ENCODE peak calls at places on chromosome 1, in five cellular contexts. O is K562, H is A549, E is HepG2, A is GM12878. L is an unnamed sample.
A peak's percentile ranks its signal among the peaks of the same experiment; 100 is the strongest.

GRCh38 chr1:1614954-1615255 is 395 bp upstream of the MIB2 start:
- DNase-seq in A (no peak), O (no peak), E (no peak), H (no peak), L (no peak)

GRCh38 chr1:42928859-42929258 is 29.8 kb downstream of the SLC2A1 start:
- DNase-seq in A (no peak), O (no peak), H (no peak), E (no peak), L (no peak)

GRCh38 chr1:205950280-205950679 is 7.0 kb upstream of the SLC26A9 start:
- DNase-seq in E (no peak), O (no peak), A (no peak), H (no peak), L (peak; percentile 37)

GRCh38 chr1:19612516-19612915 is 31.6 kb upstream of the NBL1 start:
- DNase-seq in E (no peak), H (no peak), O (no peak), A (no peak), L (no peak)

GRCh38 chr1:10901091-10901893 is 104.8 kb upstream of the CASZ1 start:
- DNase-seq in E (no peak), A (no peak), O (no peak), H (no peak), L (no peak)

GRCh38 chr1:81850495-81850894 is 49.8 kb downstream of the ADGRL2 start:
- DNase-seq in O (no peak), H (no peak), A (no peak), E (no peak), L (no peak)

GRCh38 chr1:203037509-203038190 is 11.4 kb downstream of the PPFIA4 start:
- DNase-seq in O (no peak), A (no peak), E (no peak), H (no peak), L (no peak)

GRCh38 chr1:41576620-41577019 is 92.1 kb upstream of the EDN2 start:
- DNase-seq in E (no peak), A (no peak), H (no peak), O (no peak), L (peak; percentile 31)

GRCh38 chr1:165226326-165226725 is 130.2 kb downstream of the LMX1A start:
- DNase-seq in A (no peak), E (no peak), H (no peak), O (no peak), L (no peak)

GRCh38 chr1:39183503-39184353 is 20.8 kb upstream of the MACF1 start:
- DNase-seq in H (peak; percentile 60), O (peak; percentile 66), E (peak; percentile 90), A (no peak), L (peak; percentile 74)

GRCh38 chr1:60149254-60149653 is 75.7 kb upstream of the C1orf87 start:
- DNase-seq in O (no peak), A (no peak), E (no peak), H (no peak), L (no peak)

GRCh38 chr1:112818990-112819689 is 104.0 kb upstream of the PPM1J start:
- DNase-seq in E (no peak), O (peak; percentile 84), A (no peak), H (no peak), L (peak; percentile 91)

GRCh38 chr1:36084502-36085115 is 715 bp downstream of the TEKT2 start:
- DNase-seq in O (no peak), A (no peak), H (no peak), E (no peak), L (no peak)

GRCh38 chr1:47013239-47013638 is 10.2 kb upstream of the CYP4X1 start:
- DNase-seq in A (no peak), O (no peak), E (no peak), H (no peak), L (no peak)

GRCh38 chr1:70528591-70529333 is 117.7 kb downstream of the CTH start:
- DNase-seq in H (peak; percentile 4), O (peak; percentile 62), E (peak; percentile 13), A (no peak), L (peak; percentile 33)

GRCh38 chr1:200250469-200250868 is 159.4 kb downstream of the ZNF281 start:
- DNase-seq in H (no peak), E (no peak), O (no peak), A (no peak), L (no peak)

GRCh38 chr1:47317841-47318240 is 3.9 kb upstream of the STIL start:
- DNase-seq in H (no peak), O (no peak), E (no peak), A (no peak), L (peak; percentile 96)

GRCh38 chr1:54220004-54220811 is 20.2 kb downstream of the MRPL37 start:
- DNase-seq in O (no peak), H (no peak), E (peak; percentile 13), A (no peak), L (peak; percentile 45)

GRCh38 chr1:248757784-248758195 is 2.2 kb upstream of the LYPD8 start:
- DNase-seq in A (no peak), E (peak; percentile 89), O (no peak), H (no peak), L (no peak)

GRCh38 chr1:85365851-85366250 is 89.4 kb upstream of the BCL10 start:
- DNase-seq in O (no peak), H (no peak), E (no peak), A (no peak), L (no peak)

GRCh38 chr1:12063141-12064072 is at the start of gene TNFRSF8:
- DNase-seq in O (peak; percentile 70), A (no peak), H (no peak), E (no peak), L (peak; percentile 35)

GRCh38 chr1:89790592-89790991 is 30.2 kb upstream of the LRRC8D start:
- DNase-seq in O (no peak), H (no peak), A (no peak), E (no peak), L (no peak)

GRCh38 chr1:160007577-160008200 is 24.1 kb downstream of the PIGM start:
- DNase-seq in A (no peak), H (peak; percentile 29), E (peak; percentile 41), O (peak; percentile 25), L (peak; percentile 32)

GRCh38 chr1:244214009-244214967 is 163.2 kb downstream of the ZBTB18 start:
- DNase-seq in E (peak; percentile 26), O (no peak), H (peak; percentile 57), A (no peak), L (peak; percentile 98)

GRCh38 chr1:244419004-244419403 is 32.7 kb downstream of the ADSS2 start:
- DNase-seq in H (no peak), A (no peak), E (no peak), O (no peak), L (peak; percentile 18)

GRCh38 chr1:46517010-46517600 is 27.5 kb downstream of the DMBX1 start:
- DNase-seq in H (no peak), A (no peak), E (no peak), O (peak; percentile 75), L (no peak)

GRCh38 chr1:232574867-232575523 is 54.9 kb downstream of the SIPA1L2 start:
- DNase-seq in E (no peak), A (no peak), H (no peak), O (no peak), L (peak; percentile 68)

GRCh38 chr1:231929311-231929710 is 302.7 kb downstream of the DISC1 start:
- DNase-seq in A (no peak), O (no peak), H (no peak), E (no peak), L (peak; percentile 67)

DNA sequence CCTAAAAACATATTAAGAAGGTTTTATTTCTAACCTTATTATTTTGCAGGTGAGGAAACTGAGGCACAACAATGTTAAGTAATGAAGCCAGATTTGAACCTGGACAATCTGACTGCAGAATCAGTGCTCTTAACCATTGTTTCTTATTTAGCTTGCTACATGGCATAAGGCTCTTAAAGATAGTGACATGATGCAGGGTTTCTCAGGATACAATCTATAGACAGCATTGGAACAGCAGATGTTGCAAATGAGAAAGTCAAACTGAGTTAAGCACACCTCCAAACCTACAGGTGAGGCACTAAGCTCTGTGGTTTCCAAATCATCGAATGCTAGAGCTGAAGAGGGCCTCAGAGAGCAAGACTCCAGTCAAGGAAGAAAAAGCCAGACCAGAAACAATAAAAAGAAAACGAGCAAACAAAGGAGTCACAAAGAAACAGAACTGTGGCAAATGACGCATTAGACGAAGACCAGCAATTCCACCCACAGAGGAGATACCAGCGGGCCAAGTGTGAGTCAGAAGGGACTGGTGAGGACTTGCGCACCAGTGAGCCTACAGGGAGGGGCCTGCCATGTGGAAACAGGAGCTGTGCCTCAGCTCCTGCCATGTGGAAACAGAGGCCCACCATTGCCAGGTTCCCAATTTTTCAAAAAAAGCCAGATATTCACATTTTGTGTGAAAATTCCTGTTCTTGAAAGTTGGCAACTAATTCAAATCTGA is 14.4 kb downstream of the CD58 start:
- DNase-seq in O (peak; percentile 75), E (no peak), A (peak; percentile 96), H (no peak), L (peak; percentile 48)
- H3K4me3 ChIP-seq in O (no peak overlapping the region), E (no peak overlapping the region), A (peak overlapping the region; percentile 9), H (no peak overlapping the region), L (no peak overlapping the region)

GRCh38 chr1:201663777-201664176 is 124.8 kb downstream of the NAV1 start:
- DNase-seq in H (no peak), O (no peak), E (no peak), A (no peak), L (no peak)

GRCh38 chr1:201662646-201663045 is 123.7 kb downstream of the NAV1 start:
- DNase-seq in A (no peak), O (no peak), E (no peak), H (no peak), L (no peak)

GRCh38 chr1:201661823-201662213 is 122.9 kb downstream of the NAV1 start:
- DNase-seq in E (no peak), O (no peak), H (no peak), A (no peak), L (no peak)

GRCh38 chr1:201659576-201659975 is 120.6 kb downstream of the NAV1 start:
- DNase-seq in A (no peak), H (no peak), O (no peak), E (no peak), L (no peak)

GRCh38 chr1:201660931-201661822 is 122.2 kb downstream of the NAV1 start:
- DNase-seq in O (no peak), A (no peak), H (no peak), E (no peak), L (peak; percentile 50)
- TF ChIP-seq BHLHE40 in O (no peak), A (no peak), H (no peak), E (no peak), L (no peak)

GRCh38 chr1:223819730-223820514 is 25.8 kb downstream of the TP53BP2 start:
- DNase-seq in O (no peak), H (no peak), E (no peak), A (no peak), L (peak; percentile 89)
- H3K4me3 ChIP-seq in O (no peak overlapping the region), H (no peak overlapping the region), E (no peak overlapping the region), A (no peak overlapping the region), L (no peak overlapping the region)

DNA sequence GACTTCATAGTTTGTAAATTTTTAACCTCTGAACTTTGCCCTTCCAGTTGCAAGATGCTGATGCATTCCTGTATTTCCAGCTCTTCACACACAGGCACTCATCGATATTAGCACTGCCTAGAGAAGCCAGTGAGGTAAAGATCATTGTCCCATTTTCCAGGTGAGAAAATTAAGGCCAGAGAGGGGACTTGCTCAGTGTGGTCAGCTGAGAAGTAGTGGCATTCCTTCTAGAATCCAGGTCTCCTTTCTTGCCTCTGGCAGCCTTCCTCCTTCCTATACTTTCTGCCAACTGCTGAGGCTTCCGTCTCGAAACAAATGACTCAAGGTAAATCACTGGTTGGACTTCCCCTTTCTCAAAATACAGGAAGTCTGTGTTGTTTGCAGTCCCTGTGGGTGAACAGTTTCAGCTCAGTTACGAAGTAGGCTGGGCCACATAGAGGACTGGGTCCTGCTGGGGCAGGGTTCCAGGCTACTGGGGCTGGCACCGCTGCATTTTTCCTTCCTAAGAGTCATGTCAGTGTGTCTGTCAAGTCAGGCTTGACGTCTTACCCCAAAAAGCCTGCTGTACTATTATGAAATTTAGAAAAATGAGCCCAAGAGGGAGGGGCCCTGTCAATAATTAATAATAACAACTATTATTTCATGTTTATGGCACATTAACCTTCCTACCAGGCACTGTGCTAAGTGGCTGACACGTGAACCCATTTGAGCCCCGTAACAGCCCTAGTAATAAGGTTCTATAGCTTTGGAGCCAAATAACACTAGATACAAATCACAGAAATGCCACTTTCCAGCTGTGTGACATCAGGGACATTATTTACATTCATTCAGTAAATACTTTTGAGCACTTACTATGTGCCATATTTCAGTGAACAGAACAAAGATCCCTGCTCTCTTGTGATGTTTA is 16.6 kb upstream of the RNF19B start:
- DNase-seq in A (peak; percentile 92), H (peak; percentile 72), E (no peak), O (peak; percentile 40), L (peak; percentile 94)
- TF ChIP-seq BHLHE40 in A (peak; percentile 40), H (no peak), E (no peak), O (no peak), L (no peak)